ENCODE peak calls at places on chromosomes 7 and 10, in seven cellular contexts. One of them, this sample, is unnamed.
A peak's percentile ranks its signal among the peaks of the same experiment; 100 is the strongest.

GRCh38 chr7:144384071-144384470 is 19.4 kb downstream of the NOBOX start:
- DNase-seq in H9: peak; percentile 20
- DNase-seq in H1: no peak
- DNase-seq in mesendoderm: peak; percentile 40
- DNase-seq in mesenchymal stem cell: peak; percentile 70
- DNase-seq in trophoblast cell: peak; percentile 62
- DNase-seq in neuronal stem cell: no peak
- DNase-seq in this sample: no peak

GRCh38 chr10:92407305-92408016 is 116.5 kb downstream of the MARCHF5 start:
- DNase-seq in H9: no peak
- DNase-seq in H1: no peak
- DNase-seq in mesendoderm: peak; percentile 36
- DNase-seq in mesenchymal stem cell: no peak
- DNase-seq in trophoblast cell: peak; percentile 14
- DNase-seq in neuronal stem cell: no peak
- DNase-seq in this sample: no peak

GRCh38 chr10:127293640-127294039 is 97.2 kb upstream of the INSYN2A start:
- DNase-seq in H9: no peak
- DNase-seq in H1: no peak
- DNase-seq in mesendoderm: no peak
- DNase-seq in mesenchymal stem cell: no peak
- DNase-seq in trophoblast cell: no peak
- DNase-seq in neuronal stem cell: no peak
- DNase-seq in this sample: no peak

GRCh38 chr7:43325595-43325994 is 213.1 kb downstream of the HECW1 start:
- DNase-seq in H9: no peak
- DNase-seq in H1: no peak
- DNase-seq in mesendoderm: no peak
- DNase-seq in mesenchymal stem cell: no peak
- DNase-seq in trophoblast cell: no peak
- DNase-seq in neuronal stem cell: no peak
- DNase-seq in this sample: no peak

GRCh38 chr10:133381041-133381440 is 2.0 kb downstream of the PAOX start:
- DNase-seq in H9: no peak
- DNase-seq in H1: no peak
- DNase-seq in mesendoderm: no peak
- DNase-seq in mesenchymal stem cell: no peak
- DNase-seq in trophoblast cell: no peak
- DNase-seq in neuronal stem cell: no peak
- DNase-seq in this sample: no peak

GRCh38 chr10:99331207-99331803 is 2.1 kb downstream of the CNNM1 start:
- DNase-seq in H9: no peak
- DNase-seq in H1: no peak
- DNase-seq in mesendoderm: peak; percentile 31
- DNase-seq in mesenchymal stem cell: peak; percentile 40
- DNase-seq in trophoblast cell: no peak
- DNase-seq in neuronal stem cell: no peak
- DNase-seq in this sample: peak; percentile 22

GRCh38 chr7:105408791-105409410 is 20.2 kb upstream of the SRPK2 start:
- DNase-seq in H9: no peak
- DNase-seq in H1: no peak
- DNase-seq in mesendoderm: no peak
- DNase-seq in mesenchymal stem cell: no peak
- DNase-seq in trophoblast cell: no peak
- DNase-seq in neuronal stem cell: no peak
- DNase-seq in this sample: peak; percentile 17

GRCh38 chr7:33809218-33809617 is 96.1 kb upstream of the BMPER start:
- DNase-seq in H9: no peak
- DNase-seq in H1: no peak
- DNase-seq in mesendoderm: no peak
- DNase-seq in mesenchymal stem cell: no peak
- DNase-seq in trophoblast cell: no peak
- DNase-seq in neuronal stem cell: no peak
- DNase-seq in this sample: no peak

GRCh38 chr7:97844036-97844435 is 28.2 kb downstream of the ASNS start:
- DNase-seq in H9: no peak
- DNase-seq in H1: no peak
- DNase-seq in mesendoderm: no peak
- DNase-seq in mesenchymal stem cell: no peak
- DNase-seq in trophoblast cell: peak; percentile 20
- DNase-seq in neuronal stem cell: no peak
- DNase-seq in this sample: peak; percentile 4

DNA sequence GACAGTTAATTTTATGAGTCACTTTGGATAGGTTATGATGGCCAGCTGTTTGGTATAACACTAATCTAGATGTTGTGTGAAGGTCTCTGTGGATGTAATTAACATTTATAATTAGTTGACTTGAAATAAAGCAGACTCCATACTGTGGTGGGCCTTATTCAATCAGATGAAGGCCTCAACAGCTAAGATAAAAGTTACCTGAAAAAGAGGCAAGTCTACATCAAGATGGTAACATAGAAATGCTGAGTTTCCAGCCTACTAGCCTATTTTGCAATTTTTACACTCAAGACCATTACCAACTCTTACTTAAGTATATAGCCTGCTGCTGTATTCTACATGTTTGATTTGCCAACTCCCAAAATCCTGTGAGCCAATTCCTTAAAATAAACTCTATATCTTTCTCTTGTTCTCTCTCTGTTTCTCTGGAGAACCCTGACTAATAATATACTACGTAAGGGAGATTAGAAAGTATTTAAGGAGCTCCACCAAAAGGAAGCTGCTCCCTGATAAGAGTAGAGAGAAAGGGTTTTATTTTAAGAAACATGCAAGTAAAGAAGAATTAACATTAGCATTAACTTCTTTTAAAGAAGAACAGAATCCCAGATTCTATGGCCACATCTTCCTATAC is 42.7 kb downstream of the ZNF438 start:
- DNase-seq in H9: no peak
- DNase-seq in H1: no peak
- DNase-seq in mesendoderm: no peak
- DNase-seq in mesenchymal stem cell: peak; percentile 35
- DNase-seq in trophoblast cell: no peak
- DNase-seq in neuronal stem cell: no peak
- DNase-seq in this sample: peak; percentile 57
- H3K23ac ChIP-seq in H9: no peak overlapping the region
- H3K23ac ChIP-seq in H1: no peak overlapping the region
- H3K23ac ChIP-seq in mesendoderm: no peak overlapping the region
- H3K23ac ChIP-seq in mesenchymal stem cell: no peak overlapping the region
- H3K23ac ChIP-seq in trophoblast cell: no peak overlapping the region
- H3K23ac ChIP-seq in neuronal stem cell: no peak overlapping the region
- H3K23ac ChIP-seq in this sample: no peak overlapping the region

GRCh38 chr10:11170993-11171416 is 153.3 kb downstream of the CELF2 start:
- DNase-seq in H9: no peak
- DNase-seq in H1: no peak
- DNase-seq in mesendoderm: no peak
- DNase-seq in mesenchymal stem cell: no peak
- DNase-seq in trophoblast cell: peak; percentile 20
- DNase-seq in neuronal stem cell: no peak
- DNase-seq in this sample: no peak
- H2BK5ac ChIP-seq in H9: no peak overlapping the region
- H2BK5ac ChIP-seq in H1: no peak overlapping the region
- H2BK5ac ChIP-seq in mesendoderm: no peak overlapping the region
- H2BK5ac ChIP-seq in mesenchymal stem cell: no peak overlapping the region
- H2BK5ac ChIP-seq in trophoblast cell: no peak overlapping the region
- H2BK5ac ChIP-seq in neuronal stem cell: no peak overlapping the region
- H2BK5ac ChIP-seq in this sample: no peak overlapping the region

DNA sequence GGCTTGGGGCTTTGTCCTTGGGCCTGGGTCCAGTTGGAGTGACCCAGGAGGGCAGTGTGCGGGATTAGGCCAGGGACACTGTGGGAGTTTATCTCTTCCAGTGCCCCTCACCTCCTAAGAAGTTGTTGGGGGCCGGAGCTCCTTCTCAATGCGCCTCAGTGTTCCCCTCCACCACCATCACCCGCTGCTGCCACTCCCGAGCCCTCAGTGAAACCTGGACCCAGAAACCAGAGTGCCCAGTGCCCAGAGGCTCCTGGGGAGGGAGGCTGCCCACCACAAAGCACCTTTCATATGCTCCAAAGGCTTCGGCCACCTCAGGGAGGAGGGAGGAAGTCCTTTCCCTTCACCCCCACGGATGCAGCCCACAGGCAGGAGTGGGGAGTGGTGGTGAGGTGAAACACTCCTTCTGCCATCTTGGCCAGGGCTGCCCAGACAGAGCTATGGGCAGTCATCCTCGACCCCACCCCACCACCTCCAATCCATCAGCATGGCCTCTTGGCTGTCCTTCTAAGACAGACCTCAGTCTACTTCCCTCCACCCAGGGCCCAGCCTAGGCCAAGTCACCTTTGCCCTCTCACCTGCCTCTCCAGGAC is 99.0 kb downstream of the SH3PXD2A start:
- DNase-seq in H9: no peak
- DNase-seq in H1: no peak
- DNase-seq in mesendoderm: no peak
- DNase-seq in mesenchymal stem cell: no peak
- DNase-seq in trophoblast cell: no peak
- DNase-seq in neuronal stem cell: no peak
- DNase-seq in this sample: no peak
- H3K23ac ChIP-seq in H9: no peak overlapping the region
- H3K23ac ChIP-seq in H1: no peak overlapping the region
- H3K23ac ChIP-seq in mesendoderm: no peak overlapping the region
- H3K23ac ChIP-seq in mesenchymal stem cell: peak overlapping the region; percentile 46
- H3K23ac ChIP-seq in trophoblast cell: no peak overlapping the region
- H3K23ac ChIP-seq in neuronal stem cell: no peak overlapping the region
- H3K23ac ChIP-seq in this sample: no peak overlapping the region

DNA sequence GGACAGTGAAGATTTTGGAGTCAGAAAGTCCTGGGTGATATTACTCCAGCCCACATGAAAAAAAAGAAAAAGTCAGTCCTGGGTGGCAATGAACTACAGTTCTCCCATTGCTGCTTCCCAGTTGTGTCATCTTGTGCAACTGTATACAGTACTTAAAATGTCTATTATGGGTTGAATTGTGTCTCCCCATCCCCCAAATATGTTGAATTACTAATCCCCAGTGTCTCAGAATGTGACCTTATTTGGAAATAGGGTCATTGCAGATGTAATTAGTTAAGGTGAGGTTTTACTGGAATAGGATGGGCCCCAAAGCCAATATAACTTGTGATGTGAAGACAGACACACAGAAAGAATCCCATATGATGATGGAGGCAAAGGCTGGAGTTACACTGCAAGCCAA is 15.7 kb downstream of the SEC23IP start:
- DNase-seq in H9: no peak
- DNase-seq in H1: no peak
- DNase-seq in mesendoderm: no peak
- DNase-seq in mesenchymal stem cell: no peak
- DNase-seq in trophoblast cell: no peak
- DNase-seq in neuronal stem cell: no peak
- DNase-seq in this sample: no peak
- H2BK5ac ChIP-seq in H9: no peak overlapping the region
- H2BK5ac ChIP-seq in H1: no peak overlapping the region
- H2BK5ac ChIP-seq in mesendoderm: no peak overlapping the region
- H2BK5ac ChIP-seq in mesenchymal stem cell: no peak overlapping the region
- H2BK5ac ChIP-seq in trophoblast cell: no peak overlapping the region
- H2BK5ac ChIP-seq in neuronal stem cell: no peak overlapping the region
- H2BK5ac ChIP-seq in this sample: no peak overlapping the region

DNA sequence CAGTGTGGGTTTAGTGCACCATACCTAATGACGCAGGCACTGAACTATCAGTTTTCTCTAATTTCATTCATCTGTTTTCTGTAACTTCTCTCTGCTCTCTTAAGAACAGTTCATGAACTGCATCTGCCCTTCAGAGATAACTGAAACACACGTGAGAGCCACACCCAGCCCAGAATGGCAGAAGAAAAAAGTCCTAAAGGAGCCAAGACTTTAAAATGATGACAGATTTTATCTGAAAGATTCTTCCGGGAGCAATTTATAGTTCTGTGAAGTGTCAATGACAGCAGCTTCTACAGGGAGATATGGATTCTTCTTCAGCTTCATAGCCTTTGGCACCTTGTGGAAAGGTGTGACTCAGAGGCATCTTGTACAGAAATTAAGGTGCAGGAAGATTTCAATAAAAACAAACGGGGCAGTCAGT is 211.5 kb upstream of the SLC26A5 start:
- DNase-seq in H9: no peak
- DNase-seq in H1: no peak
- DNase-seq in mesendoderm: no peak
- DNase-seq in mesenchymal stem cell: no peak
- DNase-seq in trophoblast cell: no peak
- DNase-seq in neuronal stem cell: no peak
- DNase-seq in this sample: no peak
- H3K23ac ChIP-seq in H9: no peak overlapping the region
- H3K23ac ChIP-seq in H1: no peak overlapping the region
- H3K23ac ChIP-seq in mesendoderm: no peak overlapping the region
- H3K23ac ChIP-seq in mesenchymal stem cell: no peak overlapping the region
- H3K23ac ChIP-seq in trophoblast cell: no peak overlapping the region
- H3K23ac ChIP-seq in neuronal stem cell: no peak overlapping the region
- H3K23ac ChIP-seq in this sample: no peak overlapping the region

DNA sequence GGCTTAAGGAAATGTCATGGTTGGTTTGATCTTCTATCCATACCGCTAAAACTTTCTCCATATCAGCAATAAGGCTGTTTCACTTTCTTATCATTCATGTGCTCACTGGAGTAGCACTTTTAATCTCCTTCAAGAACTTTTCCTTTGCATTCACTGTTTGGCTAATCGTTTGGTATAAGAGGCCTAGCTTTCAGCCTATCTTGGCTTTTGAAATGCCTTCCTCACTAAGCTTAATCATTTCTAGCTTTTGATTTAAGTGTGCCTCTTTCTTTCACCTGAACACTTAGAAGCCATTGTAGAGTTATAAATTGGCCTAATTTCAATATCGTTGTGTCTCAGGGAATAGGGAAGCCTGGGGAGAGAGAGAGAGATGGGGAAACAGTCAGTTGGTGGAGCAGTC is 803.4 kb downstream of the LRMDA start:
- DNase-seq in H9: no peak
- DNase-seq in H1: no peak
- DNase-seq in mesendoderm: no peak
- DNase-seq in mesenchymal stem cell: no peak
- DNase-seq in trophoblast cell: no peak
- DNase-seq in neuronal stem cell: no peak
- DNase-seq in this sample: no peak
- H2BK5ac ChIP-seq in H9: no peak overlapping the region
- H2BK5ac ChIP-seq in H1: no peak overlapping the region
- H2BK5ac ChIP-seq in mesendoderm: peak overlapping the region; percentile 21
- H2BK5ac ChIP-seq in mesenchymal stem cell: no peak overlapping the region
- H2BK5ac ChIP-seq in trophoblast cell: no peak overlapping the region
- H2BK5ac ChIP-seq in neuronal stem cell: no peak overlapping the region
- H2BK5ac ChIP-seq in this sample: no peak overlapping the region

GRCh38 chr7:18206331-18206730 is 178.7 kb upstream of the PRPS1L1 start:
- DNase-seq in H9: no peak
- DNase-seq in H1: no peak
- DNase-seq in mesendoderm: no peak
- DNase-seq in mesenchymal stem cell: no peak
- DNase-seq in trophoblast cell: no peak
- DNase-seq in neuronal stem cell: no peak
- DNase-seq in this sample: no peak
- H3K23ac ChIP-seq in H9: no peak overlapping the region
- H3K23ac ChIP-seq in H1: no peak overlapping the region
- H3K23ac ChIP-seq in mesendoderm: no peak overlapping the region
- H3K23ac ChIP-seq in mesenchymal stem cell: no peak overlapping the region
- H3K23ac ChIP-seq in trophoblast cell: no peak overlapping the region
- H3K23ac ChIP-seq in neuronal stem cell: no peak overlapping the region
- H3K23ac ChIP-seq in this sample: no peak overlapping the region

GRCh38 chr10:57420881-57421280 is 846.8 kb downstream of the IPMK start:
- DNase-seq in H9: no peak
- DNase-seq in H1: no peak
- DNase-seq in mesendoderm: peak; percentile 27
- DNase-seq in mesenchymal stem cell: no peak
- DNase-seq in trophoblast cell: peak; percentile 1
- DNase-seq in neuronal stem cell: no peak
- DNase-seq in this sample: no peak
- H2BK5ac ChIP-seq in H9: no peak overlapping the region
- H2BK5ac ChIP-seq in H1: no peak overlapping the region
- H2BK5ac ChIP-seq in mesendoderm: no peak overlapping the region
- H2BK5ac ChIP-seq in mesenchymal stem cell: no peak overlapping the region
- H2BK5ac ChIP-seq in trophoblast cell: no peak overlapping the region
- H2BK5ac ChIP-seq in neuronal stem cell: no peak overlapping the region
- H2BK5ac ChIP-seq in this sample: no peak overlapping the region